ENCODE peak calls at places on chromosome 18, in ten cellular contexts. One of them, this sample, is unnamed.

GRCh38 chr18:28189400-28190239 is 12.7 kb upstream of the CDH2 start:
- DNase-seq in HFFc6: peak
- DNase-seq in H9: peak
- DNase-seq in GM13976: peak
- DNase-seq in coronary artery: no peak
- DNase-seq in A172: peak
- DNase-seq in retina: no peak
- DNase-seq in Calu3: peak
- DNase-seq in stromal cell of bone marrow: no peak
- DNase-seq in frontal cortex: no peak
- DNase-seq in this sample: peak

GRCh38 chr18:7946724-7947377 is 379.7 kb downstream of the PTPRM start:
- DNase-seq in stromal cell of bone marrow: peak
- DNase-seq in retina: peak
- DNase-seq in Calu3: peak
- DNase-seq in frontal cortex: no peak
- DNase-seq in HFFc6: peak
- DNase-seq in GM13976: no peak
- DNase-seq in A172: peak
- DNase-seq in coronary artery: no peak
- DNase-seq in H9: no peak
- DNase-seq in this sample: no peak

GRCh38 chr18:59540819-59541218 is 156.4 kb downstream of the CCBE1 start:
- DNase-seq in A172: no peak
- DNase-seq in retina: no peak
- DNase-seq in HFFc6: no peak
- DNase-seq in coronary artery: no peak
- DNase-seq in Calu3: no peak
- DNase-seq in frontal cortex: no peak
- DNase-seq in stromal cell of bone marrow: peak
- DNase-seq in H9: no peak
- DNase-seq in GM13976: no peak
- DNase-seq in this sample: no peak

GRCh38 chr18:62616331-62616805 is 93.5 kb downstream of the ZCCHC2 start:
- DNase-seq in stromal cell of bone marrow: no peak
- DNase-seq in retina: no peak
- DNase-seq in frontal cortex: no peak
- DNase-seq in Calu3: no peak
- DNase-seq in H9: no peak
- DNase-seq in GM13976: no peak
- DNase-seq in coronary artery: no peak
- DNase-seq in A172: no peak
- DNase-seq in HFFc6: peak
- DNase-seq in this sample: no peak

GRCh38 chr18:48602759-48603390 is 64.0 kb downstream of the CTIF start:
- DNase-seq in Calu3: no peak
- DNase-seq in coronary artery: no peak
- DNase-seq in H9: no peak
- DNase-seq in stromal cell of bone marrow: no peak
- DNase-seq in GM13976: no peak
- DNase-seq in A172: no peak
- DNase-seq in retina: no peak
- DNase-seq in HFFc6: no peak
- DNase-seq in frontal cortex: no peak
- DNase-seq in this sample: no peak

GRCh38 chr18:59468821-59469220 is 109.8 kb upstream of the LMAN1 start:
- DNase-seq in stromal cell of bone marrow: no peak
- DNase-seq in coronary artery: no peak
- DNase-seq in HFFc6: no peak
- DNase-seq in A172: no peak
- DNase-seq in retina: no peak
- DNase-seq in H9: no peak
- DNase-seq in frontal cortex: no peak
- DNase-seq in Calu3: no peak
- DNase-seq in GM13976: no peak
- DNase-seq in this sample: no peak

GRCh38 chr18:596288-596881 is 403 bp upstream of the CLUL1 start:
- DNase-seq in Calu3: peak
- DNase-seq in HFFc6: no peak
- DNase-seq in GM13976: peak
- DNase-seq in stromal cell of bone marrow: no peak
- DNase-seq in H9: peak
- DNase-seq in coronary artery: no peak
- DNase-seq in frontal cortex: no peak
- DNase-seq in A172: no peak
- DNase-seq in retina: peak
- DNase-seq in this sample: peak

GRCh38 chr18:55779711-55780590 is 192.0 kb upstream of the TCF4 start:
- DNase-seq in A172: no peak
- DNase-seq in frontal cortex: peak
- DNase-seq in coronary artery: no peak
- DNase-seq in Calu3: no peak
- DNase-seq in HFFc6: no peak
- DNase-seq in H9: peak
- DNase-seq in GM13976: peak
- DNase-seq in stromal cell of bone marrow: no peak
- DNase-seq in retina: peak
- DNase-seq in this sample: no peak

GRCh38 chr18:55627007-55627406 is 39.0 kb upstream of the TCF4 start:
- DNase-seq in coronary artery: no peak
- DNase-seq in H9: no peak
- DNase-seq in Calu3: no peak
- DNase-seq in A172: no peak
- DNase-seq in stromal cell of bone marrow: no peak
- DNase-seq in retina: no peak
- DNase-seq in HFFc6: no peak
- DNase-seq in GM13976: no peak
- DNase-seq in frontal cortex: no peak
- DNase-seq in this sample: no peak

GRCh38 chr18:74413811-74414210 is 43.3 kb downstream of the DIPK1C start:
- DNase-seq in retina: no peak
- DNase-seq in coronary artery: no peak
- DNase-seq in H9: no peak
- DNase-seq in GM13976: no peak
- DNase-seq in A172: no peak
- DNase-seq in stromal cell of bone marrow: no peak
- DNase-seq in frontal cortex: no peak
- DNase-seq in Calu3: no peak
- DNase-seq in HFFc6: no peak
- DNase-seq in this sample: no peak

GRCh38 chr18:25298853-25299274 is 53.1 kb downstream of the ZNF521 start:
- DNase-seq in A172: no peak
- DNase-seq in frontal cortex: no peak
- DNase-seq in GM13976: no peak
- DNase-seq in retina: no peak
- DNase-seq in H9: no peak
- DNase-seq in Calu3: peak
- DNase-seq in stromal cell of bone marrow: peak
- DNase-seq in HFFc6: peak
- DNase-seq in coronary artery: no peak
- DNase-seq in this sample: peak

GRCh38 chr18:12391487-12392136 is 14.6 kb upstream of the AFG3L2 start:
- DNase-seq in HFFc6: peak
- DNase-seq in retina: peak
- DNase-seq in stromal cell of bone marrow: peak
- DNase-seq in GM13976: peak
- DNase-seq in Calu3: peak
- DNase-seq in H9: no peak
- DNase-seq in A172: peak
- DNase-seq in coronary artery: no peak
- DNase-seq in frontal cortex: peak
- DNase-seq in this sample: peak

GRCh38 chr18:697771-698170 is 14.7 kb downstream of the ENOSF1 start:
- DNase-seq in Calu3: no peak
- DNase-seq in A172: no peak
- DNase-seq in H9: peak
- DNase-seq in retina: no peak
- DNase-seq in GM13976: no peak
- DNase-seq in stromal cell of bone marrow: no peak
- DNase-seq in HFFc6: no peak
- DNase-seq in coronary artery: no peak
- DNase-seq in frontal cortex: no peak
- DNase-seq in this sample: no peak

GRCh38 chr18:2414235-2414634 is 157.1 kb downstream of the METTL4 start:
- DNase-seq in frontal cortex: no peak
- DNase-seq in Calu3: no peak
- DNase-seq in HFFc6: no peak
- DNase-seq in retina: no peak
- DNase-seq in GM13976: no peak
- DNase-seq in A172: no peak
- DNase-seq in stromal cell of bone marrow: no peak
- DNase-seq in coronary artery: no peak
- DNase-seq in H9: no peak
- DNase-seq in this sample: no peak

GRCh38 chr18:55477537-55478300 is 110.3 kb downstream of the TCF4 start:
- DNase-seq in Calu3: peak
- DNase-seq in H9: no peak
- DNase-seq in GM13976: peak
- DNase-seq in A172: peak
- DNase-seq in HFFc6: peak
- DNase-seq in stromal cell of bone marrow: peak
- DNase-seq in coronary artery: no peak
- DNase-seq in retina: no peak
- DNase-seq in frontal cortex: no peak
- DNase-seq in this sample: peak

GRCh38 chr18:39414009-39414700 is 1848.6 kb upstream of the CELF4 start:
- DNase-seq in Calu3: no peak
- DNase-seq in HFFc6: peak
- DNase-seq in H9: no peak
- DNase-seq in GM13976: no peak
- DNase-seq in retina: no peak
- DNase-seq in stromal cell of bone marrow: peak
- DNase-seq in coronary artery: no peak
- DNase-seq in A172: peak
- DNase-seq in frontal cortex: no peak
- DNase-seq in this sample: peak

GRCh38 chr18:45589559-45590041 is 25.7 kb upstream of the SLC14A2 start:
- DNase-seq in A172: peak
- DNase-seq in coronary artery: no peak
- DNase-seq in stromal cell of bone marrow: peak
- DNase-seq in GM13976: no peak
- DNase-seq in HFFc6: peak
- DNase-seq in retina: no peak
- DNase-seq in frontal cortex: no peak
- DNase-seq in Calu3: no peak
- DNase-seq in H9: no peak
- DNase-seq in this sample: no peak

GRCh38 chr18:74778191-74778847 is 180.6 kb downstream of the ZNF407 start:
- DNase-seq in Calu3: no peak
- DNase-seq in stromal cell of bone marrow: no peak
- DNase-seq in frontal cortex: no peak
- DNase-seq in GM13976: no peak
- DNase-seq in coronary artery: no peak
- DNase-seq in HFFc6: no peak
- DNase-seq in retina: no peak
- DNase-seq in H9: no peak
- DNase-seq in A172: no peak
- DNase-seq in this sample: no peak

GRCh38 chr18:1273469-1273868 is 368.8 kb downstream of the ADCYAP1 start:
- DNase-seq in retina: no peak
- DNase-seq in A172: no peak
- DNase-seq in Calu3: no peak
- DNase-seq in stromal cell of bone marrow: no peak
- DNase-seq in HFFc6: no peak
- DNase-seq in coronary artery: no peak
- DNase-seq in frontal cortex: no peak
- DNase-seq in GM13976: no peak
- DNase-seq in H9: no peak
- DNase-seq in this sample: no peak

GRCh38 chr18:22052405-22053105 is 116.8 kb upstream of the GATA6 start:
- DNase-seq in HFFc6: no peak
- DNase-seq in coronary artery: no peak
- DNase-seq in Calu3: no peak
- DNase-seq in H9: no peak
- DNase-seq in retina: no peak
- DNase-seq in stromal cell of bone marrow: no peak
- DNase-seq in GM13976: no peak
- DNase-seq in A172: no peak
- DNase-seq in frontal cortex: no peak
- DNase-seq in this sample: no peak

GRCh38 chr18:61950371-61950770 is 57.6 kb upstream of the RNF152 start:
- DNase-seq in frontal cortex: no peak
- DNase-seq in GM13976: no peak
- DNase-seq in Calu3: no peak
- DNase-seq in A172: no peak
- DNase-seq in H9: no peak
- DNase-seq in stromal cell of bone marrow: no peak
- DNase-seq in HFFc6: no peak
- DNase-seq in coronary artery: no peak
- DNase-seq in retina: no peak
- DNase-seq in this sample: no peak

GRCh38 chr18:52288403-52289004 is 51.5 kb upstream of the DCC start:
- DNase-seq in HFFc6: no peak
- DNase-seq in retina: no peak
- DNase-seq in GM13976: peak
- DNase-seq in Calu3: peak
- DNase-seq in H9: peak
- DNase-seq in coronary artery: no peak
- DNase-seq in A172: peak
- DNase-seq in frontal cortex: no peak
- DNase-seq in stromal cell of bone marrow: no peak
- DNase-seq in this sample: peak

GRCh38 chr18:36828157-36828629 is 609 bp downstream of the TPGS2 start:
- DNase-seq in frontal cortex: no peak
- DNase-seq in Calu3: peak
- DNase-seq in coronary artery: no peak
- DNase-seq in H9: peak
- DNase-seq in stromal cell of bone marrow: no peak
- DNase-seq in GM13976: no peak
- DNase-seq in retina: no peak
- DNase-seq in A172: peak
- DNase-seq in HFFc6: peak
- DNase-seq in this sample: peak

GRCh38 chr18:79393626-79394401 is 1.9 kb upstream of the NFATC1 start:
- DNase-seq in retina: peak
- DNase-seq in HFFc6: peak
- DNase-seq in Calu3: peak
- DNase-seq in frontal cortex: peak
- DNase-seq in H9: peak
- DNase-seq in A172: peak
- DNase-seq in GM13976: peak
- DNase-seq in stromal cell of bone marrow: peak
- DNase-seq in coronary artery: peak
- DNase-seq in this sample: peak

GRCh38 chr18:13477147-13477683 is 249.1 kb downstream of the FAM210A start:
- DNase-seq in H9: no peak
- DNase-seq in A172: no peak
- DNase-seq in GM13976: no peak
- DNase-seq in retina: no peak
- DNase-seq in HFFc6: no peak
- DNase-seq in Calu3: no peak
- DNase-seq in frontal cortex: no peak
- DNase-seq in coronary artery: no peak
- DNase-seq in stromal cell of bone marrow: no peak
- DNase-seq in this sample: no peak